ENCODE peak calls at places on chromosomes 6 and 20, in nine cellular contexts. J is Peyer's patch, V is transverse colon, W is endothelial cell of umbilical vein, N is small intestine, E is colonic mucosa, I is thyroid gland, X is SJSA1, S is heart left ventricle. C is an unnamed sample. For H3K4me1, the result is how much of the 10 kb centered on the place peaks cover.

GRCh38 chr6:11854418-11855165 is 76.0 kb upstream of the ADTRP start:
- DNase-seq in J (no peak), V (no peak), W (peak), N (peak), E (no peak), I (peak), X (no peak), S (no peak), C (no peak)

GRCh38 chr20:56964886-56965285 is 301.6 kb downstream of the BMP7 start:
- DNase-seq in J (no peak), V (no peak), W (no peak), N (no peak), E (no peak), I (no peak), X (no peak), S (no peak), C (no peak)

GRCh38 chr20:42093542-42094440 is 475.6 kb upstream of the CHD6 start:
- DNase-seq in J (no peak), V (no peak), W (no peak), N (no peak), E (no peak), I (no peak), X (no peak), S (no peak), C (no peak)

GRCh38 chr6:31546339-31546961 is at the start of gene ATP6V1G2:
- DNase-seq in J (peak), V (peak), W (peak), N (peak), E (peak), I (peak), X (peak), S (peak), C (peak)

GRCh38 chr20:31587545-31588389 is 17.3 kb upstream of the ID1 start:
- DNase-seq in J (no peak), V (peak), W (peak), N (peak), E (peak), I (peak), X (no peak), S (peak), C (no peak)

GRCh38 chr20:45945678-45946148 is 11.2 kb downstream of the PCIF1 start:
- DNase-seq in J (no peak), V (no peak), W (no peak), N (no peak), E (no peak), I (no peak), X (no peak), S (no peak), C (no peak)

GRCh38 chr20:2920473-2920872 is 47.2 kb downstream of the PTPRA start:
- DNase-seq in J (no peak), V (no peak), W (no peak), N (no peak), E (no peak), I (no peak), X (no peak), S (no peak), C (no peak)

GRCh38 chr6:159679091-159680077 is 13.7 kb downstream of the SOD2 start:
- DNase-seq in J (no peak), V (no peak), W (no peak), N (no peak), E (no peak), I (no peak), X (peak), S (no peak), C (no peak)

GRCh38 chr6:41371461-41371991 is 36.1 kb downstream of the NCR2 start:
- DNase-seq in J (no peak), V (peak), W (peak), N (peak), E (peak), I (peak), X (no peak), S (peak), C (no peak)

GRCh38 chr6:168699631-168700315 is 258.8 kb downstream of the SMOC2 start:
- DNase-seq in J (no peak), V (no peak), W (no peak), N (no peak), E (no peak), I (peak), X (no peak), S (no peak), C (no peak)

GRCh38 chr6:145178391-145178790 is 556.9 kb downstream of the EPM2A start:
- DNase-seq in J (no peak), V (no peak), W (no peak), N (no peak), E (no peak), I (no peak), X (no peak), S (no peak), C (no peak)

GRCh38 chr20:5354871-5355270 is 38.1 kb upstream of the PROKR2 start:
- DNase-seq in J (no peak), V (no peak), W (no peak), N (no peak), E (no peak), I (no peak), X (no peak), S (no peak), C (no peak)

GRCh38 chr6:137784583-137784982 is 82.5 kb upstream of the TNFAIP3 start:
- DNase-seq in J (no peak), V (no peak), W (no peak), N (no peak), E (no peak), I (no peak), X (no peak), S (no peak), C (no peak)

GRCh38 chr6:25013249-25013648 is 77.5 kb upstream of the RIPOR2 start:
- DNase-seq in J (no peak), V (no peak), W (no peak), N (no peak), E (no peak), I (no peak), X (no peak), S (no peak), C (no peak)

GRCh38 chr20:16804793-16805187 is 56.6 kb downstream of the OTOR start:
- DNase-seq in J (no peak), V (no peak), W (no peak), N (no peak), E (no peak), I (no peak), X (no peak), S (no peak), C (no peak)

GRCh38 chr6:24824142-24824755 is 25.5 kb upstream of the ARMH2 start:
- DNase-seq in J (no peak), V (no peak), W (no peak), N (no peak), E (no peak), I (no peak), X (no peak), S (no peak), C (no peak)

GRCh38 chr20:50339196-50339901 is 148.7 kb downstream of the CEBPB start:
- DNase-seq in J (no peak), V (no peak), W (no peak), N (no peak), E (no peak), I (no peak), X (peak), S (no peak), C (no peak)

GRCh38 chr20:3172933-3173581 is at the start of gene LZTS3:
- DNase-seq in J (peak), V (peak), W (peak), N (peak), E (peak), I (peak), X (peak), S (peak), C (peak)

GRCh38 chr6:81331526-81331925 is 421.0 kb downstream of the TENT5A start:
- DNase-seq in J (no peak), V (no peak), W (no peak), N (no peak), E (no peak), I (no peak), X (no peak), S (no peak), C (no peak)

GRCh38 chr6:75278474-75279077 is 6.0 kb downstream of the TMEM30A start:
- DNase-seq in J (no peak), V (no peak), W (peak), N (peak), E (no peak), I (no peak), X (no peak), S (no peak), C (no peak)

GRCh38 chr6:149628865-149629544 is 19.5 kb downstream of the KATNA1 start:
- DNase-seq in J (no peak), V (no peak), W (no peak), N (no peak), E (no peak), I (no peak), X (no peak), S (no peak), C (no peak)

GRCh38 chr6:1227935-1228753 is 83.8 kb upstream of the FOXQ1 start:
- DNase-seq in J (no peak), V (peak), W (no peak), N (peak), E (no peak), I (no peak), X (no peak), S (no peak), C (no peak)

GRCh38 chr20:19269737-19270325 is 57.4 kb downstream of the SLC24A3 start:
- DNase-seq in J (no peak), V (no peak), W (no peak), N (no peak), E (no peak), I (no peak), X (no peak), S (no peak), C (no peak)

GRCh38 chr6:117425431-117426153 is at the start of gene ROS1:
- DNase-seq in J (no peak), V (no peak), W (no peak), N (peak), E (no peak), I (no peak), X (no peak), S (no peak), C (no peak)

GRCh38 chr20:44198872-44199271 is 11.7 kb downstream of the OSER1 start:
- DNase-seq in J (no peak), V (no peak), W (no peak), N (no peak), E (no peak), I (no peak), X (no peak), S (no peak), C (no peak)

GRCh38 chr20:62368303-62368628 is 1.2 kb upstream of the LAMA5 start:
- DNase-seq in J (no peak), V (no peak), W (no peak), N (no peak), E (no peak), I (no peak), X (no peak), S (no peak), C (no peak)
- H3K4me1 ChIP-seq in J (under half), V (half or more), W (under half), N (under half), E (under half), I (half or more), X (half or more), S (half or more), C (under half)

GRCh38 chr6:35025241-35026188 is 115.6 kb downstream of the TCP11 start:
- DNase-seq in J (no peak), V (no peak), W (peak), N (peak), E (no peak), I (no peak), X (no peak), S (no peak), C (no peak)

GRCh38 chr6:35026434-35027222 is 114.5 kb downstream of the TCP11 start:
- DNase-seq in J (no peak), V (peak), W (peak), N (no peak), E (peak), I (no peak), X (peak), S (no peak), C (no peak)

GRCh38 chr6:35028781-35029180 is 112.4 kb downstream of the TCP11 start:
- DNase-seq in J (no peak), V (no peak), W (no peak), N (no peak), E (no peak), I (no peak), X (no peak), S (no peak), C (no peak)

GRCh38 chr6:35024601-35025054 is 116.5 kb downstream of the TCP11 start:
- DNase-seq in J (no peak), V (peak), W (peak), N (peak), E (peak), I (peak), X (peak), S (peak), C (no peak)

DNA sequence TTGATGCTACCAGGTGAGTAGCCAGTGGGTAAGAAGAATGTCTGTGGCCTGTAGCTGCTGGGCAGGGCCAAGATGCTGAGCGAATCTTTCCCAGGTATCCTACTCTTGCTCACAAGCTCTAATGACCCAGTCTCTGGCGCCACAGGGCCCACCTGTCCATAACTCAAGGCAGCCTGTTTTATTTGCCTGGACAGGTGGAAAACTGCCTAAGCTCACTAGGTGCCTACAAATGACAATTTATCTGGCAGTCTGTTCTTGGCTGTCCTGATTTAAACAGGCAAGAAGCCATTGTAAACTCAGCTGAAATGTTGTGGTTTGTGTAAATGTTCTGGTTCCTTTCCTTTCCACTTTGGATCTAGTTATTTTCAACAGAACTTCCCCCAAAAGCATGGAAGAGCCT is 113.3 kb downstream of the TCP11 start:
- DNase-seq in J (no peak), V (no peak), W (no peak), N (no peak), E (no peak), I (no peak), X (no peak), S (no peak), C (no peak)
- H3K27ac ChIP-seq in J (no peak), V (peak), W (no peak), N (no peak), E (no peak), I (peak), X (no peak), S (peak), C (no peak)

GRCh38 chr6:91305755-91306154 is 718.9 kb upstream of the MAP3K7 start:
- DNase-seq in J (no peak), V (no peak), W (no peak), N (no peak), E (no peak), I (no peak), X (no peak), S (no peak), C (no peak)

GRCh38 chr6:91299544-91300491 is 712.9 kb upstream of the MAP3K7 start:
- DNase-seq in J (no peak), V (peak), W (no peak), N (no peak), E (peak), I (peak), X (peak), S (no peak), C (peak)

GRCh38 chr6:91304506-91304905 is 717.6 kb upstream of the MAP3K7 start:
- DNase-seq in J (no peak), V (no peak), W (no peak), N (no peak), E (no peak), I (no peak), X (no peak), S (no peak), C (no peak)

GRCh38 chr6:91298543-91299145 is 711.8 kb upstream of the MAP3K7 start:
- DNase-seq in J (no peak), V (no peak), W (no peak), N (no peak), E (no peak), I (no peak), X (no peak), S (no peak), C (peak)

DNA sequence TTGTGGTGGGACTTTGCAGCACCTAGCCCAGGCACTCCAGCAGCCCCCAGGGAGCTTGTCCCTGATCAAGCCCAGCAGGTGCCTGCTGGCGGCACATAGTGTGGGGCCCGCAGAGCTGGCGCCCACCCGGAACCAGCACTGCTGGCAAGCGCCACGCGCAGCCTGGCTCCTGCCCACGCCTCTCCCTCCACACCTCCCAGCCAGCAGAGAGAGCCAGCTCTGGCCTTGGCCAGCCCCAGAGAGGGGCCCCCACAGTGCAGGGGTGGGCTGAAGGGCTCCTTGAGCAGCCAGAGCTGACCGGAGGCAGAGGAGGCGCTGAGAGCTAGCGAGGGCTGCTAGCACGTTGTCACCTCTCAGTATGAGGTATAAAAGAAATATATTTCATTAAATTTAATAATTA is 716.5 kb upstream of the MAP3K7 start:
- DNase-seq in J (no peak), V (no peak), W (no peak), N (no peak), E (no peak), I (no peak), X (no peak), S (no peak), C (no peak)
- H3K4me1 ChIP-seq in J (under half), V (under half), W (under half), N (under half), E (under half), I (under half), X (under half), S (under half), C (under half)

GRCh38 chr6:147973806-147974205 is 368.8 kb upstream of the SASH1 start:
- DNase-seq in J (no peak), V (no peak), W (no peak), N (no peak), E (no peak), I (no peak), X (no peak), S (no peak), C (no peak)
- H3K27ac ChIP-seq in J (no peak), V (no peak), W (no peak), N (no peak), E (no peak), I (no peak), X (peak), S (no peak), C (no peak)

GRCh38 chr20:63955846-63956663 is at the start of gene UCKL1:
- DNase-seq in J (peak), V (peak), W (peak), N (peak), E (peak), I (peak), X (peak), S (peak), C (no peak)
- H3K4me1 ChIP-seq in J (under half), V (half or more), W (under half), N (under half), E (under half), I (half or more), X (under half), S (under half), C (under half)

GRCh38 chr20:10466325-10466724 is 31.2 kb downstream of the SLX4IP start:
- DNase-seq in J (no peak), V (no peak), W (peak), N (no peak), E (no peak), I (no peak), X (no peak), S (peak), C (no peak)
- H3K27ac ChIP-seq in J (no peak), V (no peak), W (peak), N (no peak), E (no peak), I (no peak), X (peak), S (peak), C (no peak)

GRCh38 chr6:20705741-20706140 is 171.5 kb downstream of the CDKAL1 start:
- DNase-seq in J (no peak), V (no peak), W (no peak), N (no peak), E (no peak), I (no peak), X (no peak), S (no peak), C (no peak)

GRCh38 chr6:20703049-20703448 is 168.8 kb downstream of the CDKAL1 start:
- DNase-seq in J (no peak), V (no peak), W (no peak), N (no peak), E (no peak), I (no peak), X (no peak), S (no peak), C (no peak)

GRCh38 chr6:20706293-20707165 is 172.3 kb downstream of the CDKAL1 start:
- DNase-seq in J (no peak), V (no peak), W (no peak), N (peak), E (no peak), I (no peak), X (no peak), S (no peak), C (no peak)

GRCh38 chr6:20702366-20702765 is 168.1 kb downstream of the CDKAL1 start:
- DNase-seq in J (no peak), V (no peak), W (no peak), N (no peak), E (no peak), I (no peak), X (no peak), S (no peak), C (no peak)

GRCh38 chr6:20704325-20704724 is 170.1 kb downstream of the CDKAL1 start:
- DNase-seq in J (no peak), V (no peak), W (peak), N (no peak), E (no peak), I (no peak), X (no peak), S (no peak), C (no peak)
- H3K4me1 ChIP-seq in J (under half), V (half or more), W (under half), N (under half), E (under half), I (under half), X (under half), S (under half), C (under half)

C was measured in iPS DF 6.9.